ENCODE peak calls at places on chromosomes 6 and 20, in five cellular contexts. Q is epithelial cell of proximal tubule, U is NCI-H2081 treated with DMSO at 0.1 percent for 48 hours, X is neuronal stem cell, M is HT-29. Z is an unnamed sample.

GRCh38 chr6:27161946-27162603 is 85.4 kb upstream of the PRSS16 start:
- DNase-seq in Q (no peak), U (peak), X (no peak), M (peak), Z (no peak)

GRCh38 chr6:145809211-145809610 is 5.4 kb downstream of the FBXO30 start:
- DNase-seq in Q (no peak), U (no peak), X (no peak), M (no peak), Z (no peak)

GRCh38 chr20:32636278-32636677 is 37.5 kb downstream of the C20orf203 start:
- DNase-seq in Q (no peak), U (no peak), X (no peak), M (no peak), Z (no peak)

GRCh38 chr6:42629845-42630244 is 66.0 kb downstream of the UBR2 start:
- DNase-seq in Q (no peak), U (no peak), X (no peak), M (no peak), Z (no peak)

GRCh38 chr20:10532351-10532750 is 97.2 kb downstream of the SLX4IP start:
- DNase-seq in Q (no peak), U (no peak), X (no peak), M (no peak), Z (no peak)

GRCh38 chr6:35486005-35486925 is 10.6 kb downstream of the TEAD3 start:
- DNase-seq in Q (no peak), U (no peak), X (no peak), M (peak), Z (no peak)

GRCh38 chr6:166629628-166630027 is 2.6 kb upstream of the RPS6KA2 start:
- DNase-seq in Q (no peak), U (no peak), X (no peak), M (no peak), Z (no peak)

GRCh38 chr20:48313346-48313745 is 514.5 kb downstream of the PREX1 start:
- DNase-seq in Q (no peak), U (no peak), X (no peak), M (no peak), Z (no peak)

GRCh38 chr20:5786930-5787826 is 37.0 kb downstream of the SHLD1 start:
- DNase-seq in Q (no peak), U (no peak), X (no peak), M (peak), Z (no peak)

GRCh38 chr6:144098993-144099392 is 3.6 kb upstream of the SF3B5 start:
- DNase-seq in Q (no peak), U (no peak), X (no peak), M (no peak), Z (no peak)

GRCh38 chr6:160730911-160731310 is 28.9 kb downstream of the PLG start:
- DNase-seq in Q (no peak), U (no peak), X (no peak), M (peak), Z (no peak)

GRCh38 chr6:97195117-97195516 is 87.9 kb downstream of the MMS22L start:
- DNase-seq in Q (no peak), U (no peak), X (no peak), M (no peak), Z (no peak)

GRCh38 chr6:157455731-157456523 is 74.9 kb downstream of the ZDHHC14 start:
- DNase-seq in Q (no peak), U (no peak), X (no peak), M (no peak), Z (no peak)

GRCh38 chr6:55069132-55069781 is 105.1 kb upstream of the HCRTR2 start:
- DNase-seq in Q (peak), U (no peak), X (peak), M (peak), Z (no peak)

GRCh38 chr6:43180985-43181384 is 1.0 kb upstream of the CUL9 start:
- DNase-seq in Q (no peak), U (no peak), X (no peak), M (no peak), Z (no peak)

GRCh38 chr6:150527100-150527499 is 72.6 kb upstream of the PLEKHG1 start:
- DNase-seq in Q (no peak), U (no peak), X (no peak), M (no peak), Z (no peak)

GRCh38 chr6:97863697-97864096 is 580.7 kb upstream of the MMS22L start:
- DNase-seq in Q (no peak), U (no peak), X (no peak), M (no peak), Z (no peak)

GRCh38 chr6:30007132-30007764 is 53.8 kb upstream of the POLR1H start:
- DNase-seq in Q (no peak), U (no peak), X (no peak), M (no peak), Z (no peak)

GRCh38 chr6:100088009-100088408 is 94.0 kb upstream of the MCHR2 start:
- DNase-seq in Q (no peak), U (no peak), X (no peak), M (no peak), Z (no peak)

GRCh38 chr6:85580878-85581267 is 12.8 kb downstream of the SNX14 start:
- DNase-seq in Q (no peak), U (no peak), X (no peak), M (no peak), Z (no peak)

GRCh38 chr6:142871910-142872331 is 73.1 kb downstream of the HIVEP2 start:
- DNase-seq in Q (peak), U (no peak), X (no peak), M (peak), Z (no peak)

GRCh38 chr6:169669147-169669546 is 32.7 kb downstream of the WDR27 start:
- DNase-seq in Q (no peak), U (no peak), X (no peak), M (no peak), Z (peak)

GRCh38 chr6:169868458-169868857 is 117.0 kb downstream of the ERMARD start:
- DNase-seq in Q (no peak), U (no peak), X (no peak), M (no peak), Z (no peak)

GRCh38 chr6:145887969-145888368 is 73.4 kb upstream of the FBXO30 start:
- DNase-seq in Q (peak), U (no peak), X (no peak), M (no peak), Z (no peak)

GRCh38 chr6:138107078-138107751 is at the start of gene PERP:
- DNase-seq in Q (no peak), U (no peak), X (peak), M (peak), Z (no peak)

GRCh38 chr6:73579851-73580246 is 59.0 kb upstream of the EEF1A1 start:
- DNase-seq in Q (peak), U (no peak), X (peak), M (peak), Z (no peak)

GRCh38 chr20:62938105-62938888 is at the start of gene GID8:
- DNase-seq in Q (no peak), U (no peak), X (no peak), M (peak), Z (no peak)

GRCh38 chr20:9550283-9550682 is 35.9 kb downstream of the LAMP5 start:
- DNase-seq in Q (no peak), U (no peak), X (no peak), M (no peak), Z (no peak)

GRCh38 chr6:130385059-130385695 is 19.4 kb downstream of the TMEM200A start:
- DNase-seq in Q (no peak), U (no peak), X (no peak), M (no peak), Z (no peak)

GRCh38 chr6:56840467-56841371 is 114.2 kb upstream of the BEND6 start:
- DNase-seq in Q (no peak), U (peak), X (no peak), M (no peak), Z (no peak)

GRCh38 chr6:157323924-157324276 is 581 bp upstream of the TMEM242 start:
- DNase-seq in Q (peak), U (no peak), X (peak), M (peak), Z (no peak)

GRCh38 chr6:88804701-88805100 is 158.7 kb downstream of the RNGTT start:
- DNase-seq in Q (no peak), U (no peak), X (no peak), M (no peak), Z (no peak)

GRCh38 chr20:47007826-47008655 is 113.4 kb downstream of the EYA2 start:
- DNase-seq in Q (no peak), U (no peak), X (no peak), M (no peak), Z (no peak)

GRCh38 chr6:150025201-150025917 is at the start of gene RAET1L:
- DNase-seq in Q (no peak), U (no peak), X (no peak), M (peak), Z (no peak)

GRCh38 chr6:37695857-37696219 is 1.8 kb downstream of the MDGA1 start:
- DNase-seq in Q (no peak), U (no peak), X (no peak), M (no peak), Z (no peak)

GRCh38 chr20:15561707-15562106 is 1011.5 kb downstream of the KIF16B start:
- DNase-seq in Q (no peak), U (no peak), X (no peak), M (no peak), Z (no peak)

GRCh38 chr6:106908386-106908840 is 66.1 kb downstream of the CD24 start:
- DNase-seq in Q (no peak), U (no peak), X (no peak), M (peak), Z (no peak)